ENCODE peak calls at places on chromosome 1, in four cellular contexts. E is HuH-7.5, K is astrocyte of the hippocampus, F is cardiac septum. J is an unnamed sample.

GRCh38 chr1:8118031-8118451 is 91.9 kb upstream of the ERRFI1 start:
- DNase-seq in E (no peak), K (peak), F (no peak), J (peak)

GRCh38 chr1:93433407-93433961 is 14.4 kb upstream of the FNBP1L start:
- DNase-seq in E (no peak), K (no peak), F (peak), J (no peak)

GRCh38 chr1:100799954-100800612 is 80.5 kb downstream of the VCAM1 start:
- DNase-seq in E (peak), K (peak), F (no peak), J (no peak)

GRCh38 chr1:212915245-212916091 is 34.9 kb upstream of the VASH2 start:
- DNase-seq in E (peak), K (peak), F (no peak), J (peak)

GRCh38 chr1:230212405-230212936 is 145.4 kb downstream of the GALNT2 start:
- DNase-seq in E (no peak), K (no peak), F (no peak), J (no peak)

GRCh38 chr1:39360726-39361125 is 130.7 kb upstream of the BMP8A start:
- DNase-seq in E (no peak), K (no peak), F (no peak), J (no peak)

GRCh38 chr1:43834280-43835140 is 99.1 kb upstream of the ARTN start:
- DNase-seq in E (no peak), K (peak), F (no peak), J (peak)

GRCh38 chr1:17606826-17607440 is 67.4 kb downstream of the ARHGEF10L start:
- DNase-seq in E (peak), K (peak), F (peak), J (peak)

GRCh38 chr1:183282101-183282855 is 96.2 kb downstream of the LAMC2 start:
- DNase-seq in E (no peak), K (no peak), F (peak), J (peak)

GRCh38 chr1:71046891-71047634 is 553 bp downstream of the PTGER3 start:
- DNase-seq in E (no peak), K (peak), F (no peak), J (no peak)

GRCh38 chr1:228109962-228110488 is 926 bp upstream of the MRPL55 start:
- DNase-seq in E (peak), K (peak), F (no peak), J (peak)

GRCh38 chr1:113091988-113092602 is 19.1 kb downstream of the LRIG2 start:
- DNase-seq in E (no peak), K (no peak), F (no peak), J (no peak)

GRCh38 chr1:3031401-3032221 is 10.3 kb downstream of the ACTRT2 start:
- DNase-seq in E (no peak), K (no peak), F (peak), J (no peak)

GRCh38 chr1:161732319-161732718 is 11.0 kb downstream of the FCRLB start:
- DNase-seq in E (no peak), K (no peak), F (no peak), J (no peak)

GRCh38 chr1:227778401-227778947 is 37.0 kb upstream of the PRSS38 start:
- DNase-seq in E (no peak), K (peak), F (peak), J (peak)

GRCh38 chr1:17572264-17572985 is 32.9 kb downstream of the ARHGEF10L start:
- DNase-seq in E (no peak), K (no peak), F (no peak), J (no peak)

GRCh38 chr1:3330771-3331245 is 123.7 kb upstream of the ARHGEF16 start:
- DNase-seq in E (no peak), K (no peak), F (no peak), J (no peak)

GRCh38 chr1:83860506-83861221 is 138.3 kb downstream of the TTLL7 start:
- DNase-seq in E (peak), K (peak), F (peak), J (peak)

GRCh38 chr1:156421062-156421938 is 52.3 kb downstream of the RHBG start:
- DNase-seq in E (peak), K (peak), F (peak), J (peak)